ENCODE peak calls at places on chromosomes 4 and X, in seven cellular contexts. X is HCT116, G is endodermal cell, K is PC-3, J is mammary epithelial cell, N is breast epithelium, T is uterus. A is an unnamed sample.

GRCh38 chrX:103250977-103251376 is 4.0 kb downstream of the TCEAL8 start:
- DNase-seq in J (peak; percentile 20), X (no peak), T (no peak), K (peak; percentile 12), N (no peak), G (peak; percentile 53), A (no peak)

GRCh38 chrX:152632445-152633097 is 5.1 kb upstream of the GABRQ start:
- DNase-seq in G (peak; percentile 87), T (peak; percentile 24), X (peak; percentile 16), N (no peak), J (peak; percentile 23), K (peak; percentile 69), A (no peak)

GRCh38 chr4:52715914-52716313 is 35.3 kb downstream of the ERVMER34-1 start:
- DNase-seq in T (no peak), G (no peak), J (no peak), N (no peak), K (no peak), X (no peak), A (no peak)

GRCh38 chrX:23896983-23897382 is 10.8 kb downstream of the APOO start:
- DNase-seq in T (no peak), N (no peak), G (no peak), X (no peak), J (no peak), K (peak; percentile 34), A (no peak)

GRCh38 chr4:54902261-54902660 is 223.1 kb downstream of the KDR start:
- DNase-seq in T (no peak), K (peak; percentile 96), X (no peak), N (no peak), J (peak; percentile 85), G (no peak), A (no peak)

GRCh38 chr4:6137027-6137746 is 63.2 kb downstream of the JAKMIP1 start:
- DNase-seq in X (no peak), N (no peak), G (peak; percentile 90), T (no peak), K (no peak), J (no peak), A (no peak)

GRCh38 chr4:98506462-98507132 is 151.8 kb downstream of the TSPAN5 start:
- DNase-seq in T (no peak), G (peak; percentile 85), N (no peak), K (no peak), J (no peak), X (no peak), A (no peak)

GRCh38 chr4:47469951-47470350 is 6.4 kb upstream of the COMMD8 start:
- DNase-seq in J (no peak), K (no peak), G (no peak), N (no peak), X (no peak), T (no peak), A (no peak)

GRCh38 chr4:1907848-1908525 is 36.8 kb downstream of the NSD2 start:
- DNase-seq in G (no peak), N (no peak), K (no peak), T (no peak), X (no peak), J (peak; percentile 94), A (no peak)

GRCh38 chr4:71550220-71551190 is 211.7 kb downstream of the SLC4A4 start:
- DNase-seq in J (no peak), X (no peak), K (peak; percentile 66), N (no peak), T (no peak), G (peak; percentile 52), A (no peak)

GRCh38 chr4:3320361-3321023 is 27.7 kb downstream of the RGS12 start:
- DNase-seq in T (no peak), X (no peak), N (peak; percentile 42), G (peak; percentile 39), J (no peak), K (no peak), A (no peak)

GRCh38 chr4:81257021-81257420 is 42.0 kb upstream of the PRKG2 start:
- DNase-seq in G (no peak), X (no peak), T (no peak), J (peak; percentile 7), K (peak; percentile 54), N (no peak), A (no peak)

GRCh38 chrX:134244043-134244442 is 7.1 kb downstream of the CCDC160 start:
- DNase-seq in J (peak; percentile 31), N (no peak), T (no peak), X (no peak), K (peak; percentile 81), G (no peak), A (no peak)

GRCh38 chr4:98801259-98801725 is 127.6 kb downstream of the EIF4E start:
- DNase-seq in T (no peak), X (no peak), N (no peak), G (peak; percentile 74), K (no peak), J (no peak), A (peak; percentile 2)

GRCh38 chrX:152600853-152601635 is 36.7 kb upstream of the GABRQ start:
- DNase-seq in X (no peak), T (no peak), J (no peak), G (peak; percentile 47), K (no peak), N (no peak), A (peak; percentile 24)

GRCh38 chr4:1112174-1112820 is 1.1 kb downstream of the RNF212 start:
- DNase-seq in X (no peak), K (no peak), G (no peak), N (no peak), T (no peak), J (no peak), A (no peak)

GRCh38 chrX:8025705-8026104 is 98.5 kb upstream of the PNPLA4 start:
- DNase-seq in N (no peak), X (no peak), K (no peak), T (no peak), J (no peak), G (no peak), A (no peak)

GRCh38 chrX:101708180-101708579 is 48.5 kb upstream of the ARMCX2 start:
- DNase-seq in G (no peak), K (no peak), T (no peak), X (no peak), J (no peak), N (no peak), A (no peak)

GRCh38 chr4:96063639-96064038 is 223.7 kb downstream of the PDHA2 start:
- DNase-seq in K (no peak), X (no peak), N (no peak), J (no peak), T (no peak), G (no peak), A (no peak)

GRCh38 chrX:150846130-150846529 is 52.3 kb downstream of the CD99L2 start:
- DNase-seq in T (no peak), K (no peak), G (no peak), N (no peak), X (no peak), J (no peak), A (no peak)

GRCh38 chr4:175789632-175790031 is 22.4 kb downstream of the GPM6A start:
- DNase-seq in J (no peak), X (no peak), K (no peak), G (no peak), T (no peak), N (no peak), A (no peak)

GRCh38 chrX:151753313-151754041 is 18.9 kb downstream of the CNGA2 start:
- DNase-seq in X (peak; percentile 13), K (peak; percentile 39), T (peak; percentile 59), N (peak; percentile 59), J (peak; percentile 41), G (peak; percentile 83), A (peak; percentile 2)

GRCh38 chrX:56783450-56783831 is 54.4 kb downstream of the NBDY start:
- DNase-seq in X (no peak), J (peak; percentile 63), K (no peak), T (peak; percentile 87), N (no peak), G (peak; percentile 68), A (peak; percentile 63)

DNA sequence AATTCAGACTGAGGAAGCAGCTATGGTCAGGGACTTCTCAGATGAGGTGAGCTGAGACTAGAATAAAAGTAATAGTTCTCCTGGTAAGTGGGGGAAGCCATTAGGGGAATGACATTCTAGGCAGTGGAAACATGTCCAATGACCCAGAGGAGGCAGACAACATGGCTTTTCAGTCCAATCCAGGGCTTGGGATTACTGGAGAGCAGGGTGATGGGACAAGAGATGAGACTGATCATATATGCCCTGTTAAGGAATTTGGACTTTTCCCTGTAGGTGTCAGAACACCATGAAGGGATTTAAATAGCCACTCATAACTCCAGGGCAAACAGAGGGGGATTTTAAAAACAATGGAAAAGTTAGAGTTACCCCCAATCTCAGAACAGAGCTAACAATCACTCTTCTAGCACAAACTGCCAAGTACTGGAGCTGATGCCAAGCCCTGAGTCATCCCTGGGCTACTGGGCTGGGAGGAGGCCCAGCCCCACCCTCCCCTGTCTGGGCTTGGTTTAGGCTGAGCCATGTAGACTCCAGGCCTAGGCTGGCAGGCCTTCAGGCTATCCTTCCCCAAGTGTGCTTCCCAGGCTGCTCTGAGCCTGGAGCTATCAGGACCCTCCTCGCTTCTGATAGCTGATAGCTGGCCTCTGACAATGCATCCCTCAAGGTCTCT is 22.7 kb upstream of the MSN start:
- DNase-seq in K (peak; percentile 91), J (peak; percentile 81), G (no peak), N (peak; percentile 63), X (peak; percentile 39), T (peak; percentile 90), A (peak; percentile 1)
- H3K27ac ChIP-seq in K (peak overlapping the region; percentile 39), J (peak overlapping the region; percentile 15), G (no peak overlapping the region), N (peak overlapping the region; percentile 78), X (peak overlapping the region; percentile 15), T (peak overlapping the region; percentile 72), A (peak overlapping the region; percentile 30)

GRCh38 chrX:71067079-71067478 is 1.1 kb downstream of the SNX12 start:
- DNase-seq in X (no peak), N (no peak), K (no peak), G (no peak), T (no peak), J (no peak), A (no peak)
- H3K27ac ChIP-seq in X (peak overlapping the region; percentile 73), N (peak overlapping the region; percentile 84), K (peak overlapping the region; percentile 66), G (no peak overlapping the region), T (peak overlapping the region; percentile 85), J (peak overlapping the region; percentile 46), A (no peak overlapping the region)

GRCh38 chrX:16708016-16708415 is 4.5 kb downstream of the CTPS2 start:
- DNase-seq in G (no peak), X (no peak), J (no peak), K (no peak), N (no peak), T (no peak), A (no peak)

GRCh38 chrX:16711219-16712115 is 1.0 kb downstream of the CTPS2 start:
- DNase-seq in K (peak; percentile 18), G (peak; percentile 45), N (no peak), X (no peak), J (no peak), T (no peak), A (no peak)

GRCh38 chrX:16714504-16714903 is 2.0 kb upstream of the CTPS2 start:
- DNase-seq in K (no peak), J (no peak), X (no peak), G (no peak), T (no peak), N (no peak), A (no peak)

GRCh38 chrX:16712825-16713155 is 321 bp upstream of the CTPS2 start:
- DNase-seq in N (no peak), G (no peak), J (no peak), K (no peak), T (no peak), X (no peak), A (peak; percentile 22)

GRCh38 chrX:16712116-16712824 is at the start of gene CTPS2:
- DNase-seq in X (no peak), J (peak; percentile 62), N (peak; percentile 60), T (peak; percentile 58), G (peak; percentile 90), K (peak; percentile 63), A (peak; percentile 22)
- H3K27ac ChIP-seq in X (peak within 1 kb of the TSS; percentile 87), J (peak within 1 kb of the TSS; percentile 37), N (peak within 1 kb of the TSS; percentile 83), T (peak within 1 kb of the TSS; percentile 91), G (peak within 1 kb of the TSS; percentile 44), K (peak within 1 kb of the TSS; percentile 43), A (peak within 1 kb of the TSS; percentile 78)

GRCh38 chr4:84698962-84699671 is 116.2 kb downstream of the CDS1 start:
- DNase-seq in G (no peak), K (peak; percentile 25), N (no peak), J (no peak), T (no peak), X (no peak), A (no peak)
- H3K27ac ChIP-seq in G (no peak overlapping the region), K (peak overlapping the region; percentile 18), N (no peak overlapping the region), J (no peak overlapping the region), T (no peak overlapping the region), X (no peak overlapping the region), A (no peak overlapping the region)